ENCODE peak calls at places on chromosomes 7 and 10, in six cellular contexts. X is Panc1, Q is upper lobe of left lung, W is OCI-LY7, I is GM23338, K is epithelial cell of proximal tubule. N is an unnamed sample.

GRCh38 chr7:65955718-65956117 is 26.3 kb downstream of the GUSB start:
- DNase-seq in K (no peak), X (no peak), I (no peak), Q (no peak), W (no peak), N (no peak)

GRCh38 chr10:35434533-35434932 is 98.2 kb downstream of the CCNY start:
- DNase-seq in Q (no peak), X (no peak), I (no peak), K (no peak), W (no peak), N (no peak)

GRCh38 chr7:108589874-108590273 is 20.2 kb downstream of the DNAJB9 start:
- DNase-seq in W (no peak), X (no peak), K (no peak), I (no peak), Q (no peak), N (no peak)

GRCh38 chr10:44864042-44864436 is 47.1 kb upstream of the TMEM72 start:
- DNase-seq in Q (peak; percentile 70), W (no peak), I (peak; percentile 73), X (no peak), K (no peak), N (no peak)

GRCh38 chr10:72090326-72090725 is 2.0 kb upstream of the SPOCK2 start:
- DNase-seq in K (no peak), Q (no peak), W (no peak), I (no peak), X (no peak), N (no peak)

GRCh38 chr10:49600046-49600445 is 10.1 kb upstream of the SLC18A3 start:
- DNase-seq in I (no peak), Q (no peak), W (no peak), K (no peak), X (no peak), N (no peak)

GRCh38 chr10:90872648-90873020 is 860 bp downstream of the RPP30 start:
- DNase-seq in X (no peak), Q (no peak), W (no peak), I (no peak), K (no peak), N (no peak)

GRCh38 chr10:78657622-78658165 is 411.1 kb upstream of the ZMIZ1 start:
- DNase-seq in Q (no peak), I (peak; percentile 86), W (peak; percentile 87), X (peak; percentile 58), K (no peak), N (no peak)

GRCh38 chr7:23246540-23246939 is at the start of gene GPNMB:
- DNase-seq in I (peak; percentile 49), Q (no peak), W (no peak), X (no peak), K (peak; percentile 54), N (peak; percentile 89)

DNA sequence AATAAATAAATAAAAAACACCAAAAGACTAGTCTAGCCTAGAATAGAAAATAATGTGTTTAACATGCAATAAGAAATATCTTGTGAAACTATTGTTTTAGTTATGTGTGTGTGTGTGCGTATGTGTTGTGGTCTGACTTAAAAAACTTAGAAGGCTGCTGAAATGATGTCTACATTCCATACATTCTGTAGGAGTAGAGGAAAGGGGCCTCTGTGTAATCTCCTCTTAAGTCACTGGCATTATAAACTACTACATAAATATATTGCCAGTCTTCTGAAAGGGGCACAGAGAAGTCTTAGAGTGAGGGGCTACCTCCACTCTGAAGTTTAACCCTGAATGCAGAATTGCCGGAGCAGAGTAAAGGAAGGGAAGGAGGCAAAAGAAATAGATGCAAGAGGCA is 75.9 kb downstream of the DNAJC1 start:
- DNase-seq in K (no peak), X (no peak), W (no peak), I (no peak), Q (no peak), N (peak; percentile 21)
- H3K4me3 ChIP-seq in K (no peak overlapping the region), X (no peak overlapping the region), W (no peak overlapping the region), I (no peak overlapping the region), Q (no peak overlapping the region), N (no peak overlapping the region)

GRCh38 chr10:6647811-6648526 is 67.9 kb upstream of the PRKCQ start:
- DNase-seq in Q (peak; percentile 69), W (peak; percentile 68), K (no peak), X (no peak), I (peak; percentile 93), N (no peak)
- TF ChIP-seq CTCF in Q (peak; percentile 67), W (peak; percentile 86), K (peak; percentile 82), X (peak; percentile 69), I (peak; percentile 85), N (peak; percentile 61)

GRCh38 chr7:129052441-129052840 is 2.5 kb downstream of the TNPO3 start:
- DNase-seq in X (no peak), I (no peak), W (no peak), K (no peak), Q (no peak), N (no peak)

GRCh38 chr7:129055294-129055816 is 444 bp upstream of the TNPO3 start:
- DNase-seq in X (no peak), W (no peak), Q (no peak), I (no peak), K (no peak), N (no peak)

GRCh38 chr7:129053938-129054437 is 923 bp downstream of the TNPO3 start:
- DNase-seq in K (no peak), I (no peak), W (no peak), X (peak; percentile 35), Q (no peak), N (no peak)

GRCh38 chr7:129054438-129055293 is at the start of gene TNPO3:
- DNase-seq in W (peak; percentile 95), K (no peak), Q (peak; percentile 94), I (peak; percentile 99), X (peak; percentile 89), N (peak; percentile 57)

DNA sequence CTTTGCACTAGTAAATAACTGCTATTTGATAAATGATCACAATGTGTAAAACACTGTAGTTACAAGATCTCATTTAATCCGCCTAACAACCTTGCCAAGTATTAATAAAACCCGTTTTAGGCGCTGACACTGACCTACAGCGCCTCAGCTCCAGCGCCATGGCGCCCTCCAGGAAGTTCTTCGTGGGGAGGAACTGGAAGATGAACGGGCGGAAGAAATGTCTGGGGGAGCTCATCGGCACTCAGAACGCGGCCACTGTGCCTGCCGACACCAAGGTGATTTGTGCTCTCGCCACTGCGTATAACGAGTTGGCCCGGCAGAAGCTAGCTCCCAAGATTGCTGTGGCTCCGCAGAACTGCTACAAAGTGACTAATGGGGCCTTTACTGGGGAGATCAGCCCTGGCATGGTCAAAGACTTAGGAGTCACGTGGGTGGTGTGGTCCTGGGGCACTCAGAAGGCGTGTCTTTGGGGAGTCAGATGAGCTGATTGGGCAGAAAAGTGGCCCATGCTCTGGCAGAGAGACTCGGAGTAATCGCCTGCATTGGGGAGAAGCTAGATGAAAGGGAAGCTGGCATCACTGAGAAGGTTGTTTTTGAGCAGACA is 1.1 kb upstream of the TNPO3 start:
- DNase-seq in I (no peak), Q (no peak), X (no peak), W (no peak), K (no peak), N (no peak)
- H3K4me3 ChIP-seq in I (peak overlapping the region; percentile 83), Q (no peak overlapping the region), X (peak overlapping the region; percentile 96), W (peak overlapping the region; percentile 95), K (peak overlapping the region; percentile 89), N (no peak overlapping the region)

DNA sequence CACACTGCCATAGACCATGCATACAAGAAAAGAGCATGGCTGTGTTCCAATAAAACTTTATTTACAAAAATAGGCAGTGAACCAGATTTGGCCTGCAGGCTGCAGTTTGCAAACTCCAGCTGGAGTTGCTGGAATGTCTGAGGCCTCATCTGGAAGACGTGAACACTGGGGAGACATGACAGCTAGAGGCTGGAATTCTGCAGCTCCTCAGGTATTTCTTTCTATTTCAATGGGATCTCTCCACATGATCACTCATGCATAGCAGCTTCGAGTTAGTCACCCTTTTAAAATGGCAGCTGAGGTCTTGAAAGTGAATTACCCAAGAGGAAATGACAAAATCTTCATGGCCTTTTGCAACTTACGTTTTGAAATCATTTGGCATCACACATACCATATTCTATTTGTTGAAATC is 52.6 kb upstream of the BET1 start:
- DNase-seq in X (peak; percentile 25), I (peak; percentile 13), K (peak; percentile 100), W (peak; percentile 42), Q (no peak), N (peak; percentile 87)
- TF ChIP-seq CTCF in X (no peak), I (no peak), K (peak; percentile 16), W (no peak), Q (no peak), N (no peak)

DNA sequence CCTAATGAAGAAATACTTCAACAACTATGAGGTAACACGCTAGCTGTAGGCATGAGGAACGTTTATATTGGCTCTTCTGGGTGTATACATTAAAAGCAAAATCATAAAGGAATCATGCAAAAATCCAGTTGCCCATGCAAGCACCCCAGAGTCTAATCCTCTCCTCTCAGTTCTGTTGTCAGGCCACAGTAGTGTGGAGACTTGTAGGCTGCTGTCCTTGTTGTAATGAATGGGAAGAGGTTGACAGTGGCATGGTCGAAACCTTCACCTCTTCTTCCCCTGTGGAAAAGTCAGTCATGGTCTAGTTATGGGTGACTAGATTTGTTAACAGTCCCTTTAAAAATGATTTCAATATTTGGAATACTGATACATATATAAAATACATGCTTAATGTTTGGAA is 121.3 kb downstream of the CNOT4 start:
- DNase-seq in K (no peak), Q (no peak), W (no peak), I (no peak), X (no peak), N (no peak)
- H3K4me3 ChIP-seq in K (no peak overlapping the region), Q (no peak overlapping the region), W (no peak overlapping the region), I (no peak overlapping the region), X (no peak overlapping the region), N (no peak overlapping the region)

GRCh38 chr7:30173058-30173897 is 38.5 kb downstream of the MTURN start:
- DNase-seq in K (no peak), W (peak; percentile 21), Q (no peak), X (no peak), I (no peak), N (peak; percentile 97)
- TF ChIP-seq CTCF in K (peak; percentile 20), W (peak; percentile 38), Q (no peak), X (peak; percentile 11), I (peak; percentile 8), N (peak; percentile 59)

GRCh38 chr7:47991741-47992311 is 12.4 kb upstream of the HUS1 start:
- DNase-seq in Q (peak; percentile 95), I (peak; percentile 91), X (peak; percentile 75), W (peak; percentile 90), K (no peak), N (no peak)
- H3K4me3 ChIP-seq in Q (peak overlapping the region; percentile 63), I (peak overlapping the region; percentile 47), X (peak overlapping the region; percentile 44), W (peak overlapping the region; percentile 68), K (peak overlapping the region; percentile 55), N (peak overlapping the region; percentile 55)

GRCh38 chr7:19442016-19442785 is 266.6 kb downstream of the POLR1F start:
- DNase-seq in Q (no peak), X (peak; percentile 15), W (peak; percentile 4), K (no peak), I (peak; percentile 75), N (peak; percentile 48)
- TF ChIP-seq CTCF in Q (no peak), X (peak; percentile 70), W (peak; percentile 58), K (peak; percentile 66), I (peak; percentile 74), N (peak; percentile 80)

GRCh38 chr10:117541909-117542705 is 439 bp upstream of the EMX2 start:
- DNase-seq in I (peak; percentile 95), Q (peak; percentile 81), W (no peak), K (peak; percentile 99), X (no peak), N (peak; percentile 14)
- H3K4me3 ChIP-seq in I (peak overlapping the region; percentile 68), Q (no peak overlapping the region), W (no peak overlapping the region), K (peak overlapping the region; percentile 95), X (no peak overlapping the region), N (peak overlapping the region; percentile 40)

GRCh38 chr10:102946992-102947391 is 28.9 kb downstream of the CNNM2 start:
- DNase-seq in Q (no peak), W (no peak), I (no peak), X (no peak), K (no peak), N (no peak)
- TF ChIP-seq CTCF in Q (no peak), W (no peak), I (no peak), X (no peak), K (no peak), N (no peak)

N was measured in AG09309.